ENCODE peak calls at places on chromosomes 7 and 10, in four cellular contexts. F, Y, N and K are unnamed samples.

GRCh38 chr10:102452672-102453340 is 1.5 kb upstream of the C10orf95 start:
- DNase-seq in F (no peak), Y (peak), N (no peak), K (peak)

GRCh38 chr10:69685802-69686585 is 55.9 kb downstream of the FAM241B start:
- DNase-seq in F (no peak), Y (no peak), N (no peak), K (no peak)

GRCh38 chr10:125158528-125159485 is 1.6 kb downstream of the CTBP2 start:
- DNase-seq in F (peak), Y (peak), N (no peak), K (peak)

GRCh38 chr7:93120981-93121549 is 3.3 kb upstream of the SAMD9 start:
- DNase-seq in F (no peak), Y (no peak), N (no peak), K (no peak)

GRCh38 chr10:99921948-99922347 is 87.8 kb downstream of the DNMBP start:
- DNase-seq in F (no peak), Y (no peak), N (no peak), K (peak)

GRCh38 chr10:6141296-6142151 is 52.7 kb downstream of the RBM17 start:
- DNase-seq in F (no peak), Y (peak), N (no peak), K (no peak)

GRCh38 chr7:375491-375821 is 85.5 kb downstream of the FOXL3 start:
- DNase-seq in F (no peak), Y (no peak), N (no peak), K (no peak)

GRCh38 chr10:75375828-75376227 is 25.7 kb downstream of the ZNF503 start:
- DNase-seq in F (no peak), Y (no peak), N (no peak), K (no peak)

GRCh38 chr7:117993377-117994003 is 120.2 kb upstream of the CTTNBP2 start:
- DNase-seq in F (peak), Y (peak), N (peak), K (peak)

GRCh38 chr10:46992794-46993552 is 81.7 kb downstream of the PTPN20 start:
- DNase-seq in F (peak), Y (peak), N (peak), K (peak)

GRCh38 chr7:129617607-129618006 is 6.1 kb downstream of the NRF1 start:
- DNase-seq in F (no peak), Y (peak), N (no peak), K (no peak)

GRCh38 chr7:137903382-137904169 is 56.8 kb upstream of the DGKI start:
- DNase-seq in F (peak), Y (peak), N (peak), K (peak)

GRCh38 chr7:27106181-27106905 is 3.9 kb upstream of the HOXA2 start:
- DNase-seq in F (peak), Y (no peak), N (no peak), K (no peak)

GRCh38 chr7:151485006-151485732 is 34.5 kb downstream of the RHEB start:
- DNase-seq in F (no peak), Y (peak), N (no peak), K (peak)

GRCh38 chr7:82021713-82022112 is 251.9 kb upstream of the HGF start:
- DNase-seq in F (no peak), Y (no peak), N (no peak), K (no peak)

GRCh38 chr10:34145751-34146150 is 669.3 kb downstream of the PARD3 start:
- DNase-seq in F (no peak), Y (no peak), N (no peak), K (no peak)

GRCh38 chr10:101646369-101646768 is 48.6 kb downstream of the FBXW4 start:
- DNase-seq in F (no peak), Y (no peak), N (no peak), K (no peak)

GRCh38 chr10:9238041-9238440 is 1183.6 kb downstream of the GATA3 start:
- DNase-seq in F (no peak), Y (no peak), N (no peak), K (no peak)

GRCh38 chr7:35623381-35623780 is 71.6 kb downstream of the HERPUD2 start:
- DNase-seq in F (no peak), Y (no peak), N (no peak), K (no peak)

GRCh38 chr7:92763636-92764423 is 72.5 kb downstream of the CDK6 start:
- DNase-seq in F (peak), Y (peak), N (peak), K (peak)

GRCh38 chr7:156897673-156898072 is 4.7 kb upstream of the LMBR1 start:
- DNase-seq in F (no peak), Y (no peak), N (no peak), K (peak)

GRCh38 chr7:5296627-5297226 is 14.0 kb downstream of the SLC29A4 start:
- DNase-seq in F (peak), Y (peak), N (no peak), K (no peak)

GRCh38 chr10:132410056-132410778 is 13.2 kb downstream of the PWWP2B start:
- DNase-seq in F (no peak), Y (no peak), N (no peak), K (no peak)

GRCh38 chr10:103612462-103613365 is 119.2 kb downstream of the NEURL1 start:
- DNase-seq in F (no peak), Y (peak), N (no peak), K (no peak)

GRCh38 chr10:124328514-124329220 is 90.1 kb downstream of the OAT start:
- DNase-seq in F (peak), Y (no peak), N (no peak), K (no peak)

GRCh38 chr7:4077980-4078379 is 604.1 kb upstream of the FOXK1 start:
- DNase-seq in F (peak), Y (no peak), N (no peak), K (no peak)

GRCh38 chr10:34172936-34173533 is 642.1 kb downstream of the PARD3 start:
- DNase-seq in F (no peak), Y (no peak), N (peak), K (no peak)

GRCh38 chr10:132793871-132794849 is 8.2 kb upstream of the NKX6-2 start:
- DNase-seq in F (no peak), Y (no peak), N (no peak), K (no peak)

GRCh38 chr7:153217032-153217431 is 457.5 kb downstream of the ACTR3B start:
- DNase-seq in F (no peak), Y (no peak), N (no peak), K (no peak)

GRCh38 chr10:19048479-19048878 is at the start of gene MALRD1:
- DNase-seq in F (no peak), Y (no peak), N (no peak), K (no peak)

GRCh38 chr10:22606164-22606614 is 108.2 kb downstream of the PIP4K2A start:
- DNase-seq in F (no peak), Y (peak), N (peak), K (no peak)

GRCh38 chr10:58322835-58323209 is 12.0 kb upstream of the UBE2D1 start:
- DNase-seq in F (no peak), Y (no peak), N (no peak), K (no peak)

GRCh38 chr7:101743241-101743994 is 74.0 kb upstream of the CUX1 start:
- DNase-seq in F (peak), Y (peak), N (no peak), K (peak)

GRCh38 chr7:36487756-36488336 is 98.2 kb downstream of the ANLN start:
- DNase-seq in F (no peak), Y (no peak), N (peak), K (peak)

GRCh38 chr7:131381069-131381838 is 53.6 kb downstream of the MKLN1 start:
- DNase-seq in F (no peak), Y (no peak), N (no peak), K (no peak)

GRCh38 chr10:67527351-67527750 is 168.6 kb downstream of the CTNNA3 start:
- DNase-seq in F (no peak), Y (no peak), N (no peak), K (no peak)

GRCh38 chr7:144629011-144629410 is 206.8 kb downstream of the TPK1 start:
- DNase-seq in F (no peak), Y (no peak), N (no peak), K (no peak)

GRCh38 chr7:148556892-148557291 is 33.7 kb upstream of the C7orf33 start:
- DNase-seq in F (no peak), Y (no peak), N (no peak), K (no peak)

GRCh38 chr10:7565871-7566270 is 100.9 kb downstream of the ITIH5 start:
- DNase-seq in F (no peak), Y (no peak), N (no peak), K (no peak)

GRCh38 chr7:16668049-16668858 is 22.3 kb downstream of the BZW2 start:
- DNase-seq in F (no peak), Y (peak), N (peak), K (peak)
- TF ChIP-seq USF2 in F (no peak), Y (no peak), N (no peak), K (no peak)

GRCh38 chr10:3978762-3979161 is 193.8 kb upstream of the KLF6 start:
- DNase-seq in F (no peak), Y (no peak), N (no peak), K (no peak)

GRCh38 chr10:3982746-3983442 is 197.9 kb upstream of the KLF6 start:
- DNase-seq in F (no peak), Y (no peak), N (no peak), K (no peak)

GRCh38 chr10:3980139-3980538 is 195.1 kb upstream of the KLF6 start:
- DNase-seq in F (no peak), Y (no peak), N (no peak), K (no peak)

GRCh38 chr10:3980660-3981059 is 195.7 kb upstream of the KLF6 start:
- DNase-seq in F (no peak), Y (no peak), N (no peak), K (no peak)

DNA sequence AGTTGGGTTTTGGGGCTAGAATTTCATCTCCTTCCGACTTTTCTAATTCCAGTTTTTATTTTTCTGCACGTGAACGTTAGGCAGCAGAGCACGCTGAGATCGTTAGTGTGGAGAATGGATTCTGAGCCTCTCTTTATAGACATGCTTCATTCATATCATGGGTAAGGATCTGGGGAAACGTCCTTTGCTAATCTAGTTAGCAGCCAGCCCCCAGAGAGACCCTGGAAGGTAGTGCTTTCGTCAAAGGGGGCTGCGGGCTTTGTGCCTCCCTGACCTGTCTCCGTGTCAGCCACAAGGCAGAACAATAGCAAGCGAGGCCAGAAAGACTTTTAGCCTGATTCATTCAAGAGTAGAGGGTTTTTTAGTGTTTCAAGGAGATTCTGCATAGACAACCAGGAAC is 196.3 kb upstream of the KLF6 start:
- DNase-seq in F (no peak), Y (no peak), N (no peak), K (no peak)
- TF ChIP-seq RNF2 in F (no peak), Y (no peak), N (no peak), K (no peak)

DNA sequence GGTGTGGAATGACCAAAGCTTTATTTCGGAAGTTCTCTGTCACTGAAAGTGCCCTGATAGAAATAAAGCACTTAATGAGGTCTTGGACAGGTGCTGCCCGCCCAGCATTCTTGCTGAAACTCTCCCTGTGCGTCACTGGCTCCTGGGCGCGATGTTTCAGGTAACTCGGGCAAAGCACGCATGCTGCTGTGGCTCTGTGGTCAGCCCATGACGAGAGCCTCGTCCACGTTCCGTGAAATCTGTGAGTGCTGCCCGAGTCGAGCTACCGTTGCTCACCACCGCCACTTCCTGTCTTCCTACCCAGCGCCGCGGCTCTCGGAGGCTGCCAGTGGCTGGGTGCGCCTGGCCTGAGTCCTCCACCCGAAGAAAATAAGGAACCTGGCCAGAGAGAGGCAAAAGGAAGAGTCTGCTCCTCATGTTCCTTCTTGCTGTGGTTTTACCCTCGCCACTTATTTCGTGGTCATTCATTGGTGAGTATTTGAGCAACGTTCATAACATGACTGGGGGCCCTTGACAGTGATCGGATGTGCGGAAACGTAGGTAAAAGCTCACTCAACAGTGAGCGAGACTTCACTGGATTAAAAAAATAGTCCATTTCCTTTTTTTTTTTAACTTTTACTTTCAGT is 95.5 kb downstream of the MAP3K8 start:
- DNase-seq in F (no peak), Y (no peak), N (no peak), K (no peak)
- TF ChIP-seq EP300 in F (no peak), Y (no peak), N (no peak), K (no peak)

GRCh38 chr7:28128608-28129007 is 52.0 kb downstream of the JAZF1 start:
- DNase-seq in F (no peak), Y (no peak), N (no peak), K (no peak)
- TF ChIP-seq USF2 in F (no peak), Y (no peak), N (no peak), K (no peak)

GRCh38 chr7:74569501-74570075 is 87.9 kb upstream of the GTF2I start:
- DNase-seq in F (no peak), Y (no peak), N (no peak), K (no peak)
- TF ChIP-seq RNF2 in F (no peak), Y (no peak), N (no peak), K (no peak)